ENCODE peak calls at places on chromosomes 12 and 14, in nine cellular contexts. Y is fibroblast of lung; Z is transverse colon; N is A673; I is WERI-Rb-1; D is CD8-positive, alpha-beta T cell; E is lower lobe of right lung; P is CD8-positive, alpha-beta memory T cell; H is esophagus squamous epithelium. B is an unnamed sample.

GRCh38 chr12:62632521-62632920 is 165.9 kb downstream of the MON2 start:
- DNase-seq in Z (peak; percentile 35), Y (peak; percentile 14), I (peak; percentile 10), E (peak; percentile 57), N (peak; percentile 41), P (no peak), H (no peak), D (peak; percentile 12), B (peak; percentile 71)

GRCh38 chr12:91274886-91275285 is 92.3 kb upstream of the DCN start:
- DNase-seq in Z (no peak), E (no peak), P (no peak), N (no peak), Y (peak; percentile 90), I (peak; percentile 17), D (no peak), H (no peak), B (no peak)

GRCh38 chr12:49170924-49171323 is 18.0 kb downstream of the TUBA1A start:
- DNase-seq in I (no peak), E (no peak), Z (no peak), Y (no peak), P (no peak), H (no peak), D (no peak), N (no peak), B (no peak)

GRCh38 chr12:57106021-57106708 is 5.0 kb downstream of the STAT6 start:
- DNase-seq in E (no peak), Z (no peak), D (no peak), Y (no peak), H (no peak), N (no peak), I (no peak), P (no peak), B (no peak)

GRCh38 chr14:39247256-39247655 is 13.5 kb downstream of the MIA2 start:
- DNase-seq in I (no peak), E (no peak), D (no peak), Y (peak; percentile 87), P (no peak), Z (no peak), N (no peak), H (no peak), B (no peak)

GRCh38 chr14:99217066-99217465 is 54.9 kb downstream of the BCL11B start:
- DNase-seq in N (no peak), H (no peak), D (no peak), E (no peak), P (no peak), Z (no peak), I (no peak), Y (no peak), B (no peak)

GRCh38 chr14:99475179-99475578 is 5.5 kb downstream of the SETD3 start:
- DNase-seq in D (no peak), N (peak; percentile 18), I (no peak), Z (no peak), P (no peak), H (no peak), E (no peak), Y (peak; percentile 32), B (no peak)

GRCh38 chr14:71533396-71533795 is 398.8 kb upstream of the RGS6 start:
- DNase-seq in Y (peak; percentile 35), E (no peak), D (no peak), N (no peak), P (no peak), H (no peak), Z (no peak), I (no peak), B (no peak)

GRCh38 chr12:19033244-19033643 is 96.3 kb upstream of the PLEKHA5 start:
- DNase-seq in P (no peak), H (no peak), Y (no peak), I (no peak), N (no peak), E (no peak), D (no peak), Z (no peak), B (no peak)

GRCh38 chr14:34713681-34714319 is 593 bp downstream of the CFL2 start:
- DNase-seq in Y (peak; percentile 78), Z (peak; percentile 37), P (peak; percentile 10), I (no peak), N (peak; percentile 40), H (no peak), E (peak; percentile 61), D (peak; percentile 5), B (peak; percentile 71)

GRCh38 chr12:112645586-112645985 is 146.0 kb upstream of the RPH3A start:
- DNase-seq in E (no peak), N (no peak), H (no peak), Y (no peak), Z (no peak), I (no peak), P (no peak), D (no peak), B (no peak)

DNA sequence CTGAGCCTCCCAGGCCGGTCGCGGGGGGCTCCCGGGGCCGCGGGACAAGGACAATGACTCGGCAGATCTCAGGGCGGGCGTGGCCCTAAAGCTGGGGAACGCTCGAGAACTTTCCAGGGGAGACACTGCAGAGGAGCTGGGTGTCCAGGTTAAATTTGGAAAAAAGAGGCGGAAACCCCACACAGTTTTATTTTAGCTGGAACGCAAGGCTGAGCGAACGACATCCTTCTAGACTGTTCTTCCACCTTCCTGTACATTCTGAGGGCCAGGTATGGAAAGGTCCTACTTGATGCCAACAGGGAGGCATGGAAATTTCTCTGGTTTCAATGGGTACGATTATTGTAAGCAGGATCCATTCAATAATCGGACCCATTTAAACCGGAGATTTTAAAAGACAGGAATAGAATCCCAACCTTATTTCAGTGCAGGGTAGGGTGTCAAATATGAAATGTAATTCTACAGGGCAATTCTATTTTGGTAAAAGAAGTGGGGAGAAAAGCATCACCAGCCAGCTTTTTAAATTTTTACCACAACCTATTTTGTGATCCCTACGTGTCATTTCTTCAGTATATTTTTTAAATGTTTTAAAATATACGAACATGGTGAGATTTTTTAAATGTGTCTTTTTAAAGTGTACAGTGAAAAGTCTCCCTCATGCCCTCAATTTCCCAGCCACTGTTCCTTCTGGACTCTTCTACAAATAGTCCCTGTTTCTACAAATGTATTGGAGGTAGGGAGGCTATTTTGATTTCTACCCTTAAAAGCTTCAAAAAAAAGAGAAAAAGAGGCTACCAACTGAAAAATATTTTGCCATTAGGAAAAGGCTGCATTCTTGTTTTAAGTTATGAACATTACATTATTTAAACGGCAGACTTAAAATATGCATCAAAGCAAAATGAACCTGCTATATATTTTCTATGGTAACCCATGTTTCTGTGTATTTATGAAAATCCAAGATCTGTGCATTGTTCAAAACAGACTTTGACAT is 1.1 kb upstream of the UBC start:
- DNase-seq in P (no peak), Z (peak; percentile 73), I (no peak), E (peak; percentile 74), H (no peak), Y (peak; percentile 51), N (no peak), D (no peak), B (peak; percentile 88)
- H3K27me3 ChIP-seq in P (no peaks in the 10 kb centered on the region), Z (no peaks in the 10 kb centered on the region), I (no peaks in the 10 kb centered on the region), E (no peaks in the 10 kb centered on the region), H (no peaks in the 10 kb centered on the region), Y (no peaks in the 10 kb centered on the region), N (no peaks in the 10 kb centered on the region), D (no peaks in the 10 kb centered on the region), B (no peaks in the 10 kb centered on the region)

GRCh38 chr14:37622231-37622923 is 26.9 kb downstream of the TTC6 start:
- DNase-seq in Z (no peak), N (no peak), H (no peak), E (no peak), P (no peak), I (peak; percentile 37), D (no peak), Y (peak; percentile 43), B (no peak)
- H3K27me3 ChIP-seq in Z (peaks cover 28% of the 10 kb centered on the region), N (no peaks in the 10 kb centered on the region), H (no peaks in the 10 kb centered on the region), E (peaks cover 22% of the 10 kb centered on the region), P (no peaks in the 10 kb centered on the region), I (peaks cover 43% of the 10 kb centered on the region), D (no peaks in the 10 kb centered on the region), Y (peaks cover 3% of the 10 kb centered on the region), B (peaks cover 8% of the 10 kb centered on the region)

DNA sequence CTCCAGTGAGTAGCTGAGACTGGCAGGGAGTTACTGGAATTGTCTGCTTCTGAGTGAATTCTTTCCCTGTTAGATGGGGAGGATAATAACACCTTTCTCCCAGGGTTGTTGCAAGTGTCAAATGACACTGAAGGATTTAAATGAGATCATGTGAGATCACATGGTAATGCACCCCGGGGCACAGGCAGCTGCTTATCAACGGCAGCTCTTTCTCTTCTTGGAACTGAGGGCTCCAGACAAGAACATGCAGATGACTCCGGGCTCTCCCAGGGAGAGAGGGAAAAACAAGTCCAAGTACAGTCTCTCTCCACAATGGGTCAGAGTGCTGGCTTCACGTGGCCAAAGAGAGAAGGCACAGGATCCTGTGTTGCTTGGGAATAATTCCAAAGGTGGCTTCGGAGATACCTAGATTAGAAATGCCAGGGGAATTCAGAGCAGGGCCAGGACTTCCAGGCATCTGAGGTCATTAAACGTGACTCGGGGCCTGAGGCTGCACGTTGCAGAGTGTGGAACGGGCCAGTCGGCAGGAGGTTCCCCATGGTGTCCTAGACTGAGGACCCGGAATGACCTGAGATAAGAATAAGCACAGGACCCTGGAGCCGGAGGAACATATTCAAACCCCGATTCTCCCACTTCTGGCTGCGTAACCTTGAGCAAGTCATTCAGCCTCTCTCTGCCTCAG is 109.2 kb downstream of the PRMT8 start:
- DNase-seq in Y (no peak), N (no peak), Z (no peak), P (no peak), I (peak; percentile 37), E (no peak), H (no peak), D (no peak), B (no peak)
- H3K27me3 ChIP-seq in Y (peaks cover 5% of the 10 kb centered on the region), N (peaks cover 11% of the 10 kb centered on the region), Z (no peaks in the 10 kb centered on the region), P (no peaks in the 10 kb centered on the region), I (no peaks in the 10 kb centered on the region), E (no peaks in the 10 kb centered on the region), H (no peaks in the 10 kb centered on the region), D (no peaks in the 10 kb centered on the region), B (no peaks in the 10 kb centered on the region)

DNA sequence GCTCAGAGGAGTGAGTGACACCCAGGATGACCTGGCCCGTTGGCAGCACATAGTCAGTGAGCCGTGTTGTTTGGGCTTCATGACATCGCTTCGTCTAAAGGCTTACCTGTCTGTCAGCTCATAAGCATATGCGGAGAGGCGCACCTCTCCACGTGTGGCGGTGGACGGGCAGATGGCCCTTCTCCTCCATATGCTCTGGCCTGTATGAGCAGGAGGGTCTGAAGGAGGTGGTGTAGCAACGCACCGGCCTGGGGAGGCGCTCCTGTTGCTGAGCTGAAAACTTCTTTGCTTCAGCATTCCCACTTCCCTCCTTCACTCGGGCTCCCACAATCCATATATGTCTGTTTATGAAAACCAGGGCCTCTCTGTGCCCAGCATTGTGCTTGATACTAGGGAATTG is 186.1 kb downstream of the TSPAN9 start:
- DNase-seq in N (no peak), P (no peak), I (peak; percentile 58), E (no peak), D (no peak), Y (no peak), H (no peak), Z (no peak), B (no peak)
- H3K27me3 ChIP-seq in N (no peaks in the 10 kb centered on the region), P (no peaks in the 10 kb centered on the region), I (no peaks in the 10 kb centered on the region), E (no peaks in the 10 kb centered on the region), D (no peaks in the 10 kb centered on the region), Y (peaks cover 7% of the 10 kb centered on the region), H (no peaks in the 10 kb centered on the region), Z (no peaks in the 10 kb centered on the region), B (no peaks in the 10 kb centered on the region)

GRCh38 chr12:53195516-53196420 is 11.3 kb downstream of the ITGB7 start:
- DNase-seq in Z (no peak), E (no peak), P (no peak), I (no peak), Y (no peak), N (no peak), D (no peak), H (no peak), B (no peak)
- H3K27me3 ChIP-seq in Z (no peaks in the 10 kb centered on the region), E (no peaks in the 10 kb centered on the region), P (no peaks in the 10 kb centered on the region), I (peaks cover 4% of the 10 kb centered on the region), Y (no peaks in the 10 kb centered on the region), N (no peaks in the 10 kb centered on the region), D (no peaks in the 10 kb centered on the region), H (no peaks in the 10 kb centered on the region), B (no peaks in the 10 kb centered on the region)

B was measured in psoas muscle.